ENCODE peak calls at places on chromosomes 3 and 15, in six cellular contexts. One of them, this sample, is unnamed.
A peak's percentile ranks its signal among the peaks of the same experiment; 100 is the strongest.

GRCh38 chr3:55160241-55160877 is 232.5 kb upstream of the LRTM1 start:
- DNase-seq in left lung: no peak
- DNase-seq in HCT116: no peak
- DNase-seq in upper lobe of left lung: no peak
- DNase-seq in SK-N-SH: no peak
- DNase-seq in ovary: no peak
- DNase-seq in this sample: no peak

GRCh38 chr15:28098360-28098765 is 752 bp downstream of the OCA2 start:
- DNase-seq in left lung: peak; percentile 54
- DNase-seq in HCT116: no peak
- DNase-seq in upper lobe of left lung: no peak
- DNase-seq in SK-N-SH: no peak
- DNase-seq in ovary: no peak
- DNase-seq in this sample: no peak

GRCh38 chr3:56823421-56823926 is 21.7 kb upstream of the ARHGEF3 start:
- DNase-seq in left lung: no peak
- DNase-seq in HCT116: no peak
- DNase-seq in upper lobe of left lung: no peak
- DNase-seq in SK-N-SH: no peak
- DNase-seq in ovary: no peak
- DNase-seq in this sample: no peak

GRCh38 chr3:38139191-38139590 is 730 bp downstream of the MYD88 start:
- DNase-seq in left lung: no peak
- DNase-seq in HCT116: no peak
- DNase-seq in upper lobe of left lung: no peak
- DNase-seq in SK-N-SH: no peak
- DNase-seq in ovary: no peak
- DNase-seq in this sample: no peak

GRCh38 chr3:62051506-62051905 is 321.8 kb downstream of the FEZF2 start:
- DNase-seq in left lung: peak; percentile 49
- DNase-seq in HCT116: peak; percentile 27
- DNase-seq in upper lobe of left lung: peak; percentile 27
- DNase-seq in SK-N-SH: peak; percentile 13
- DNase-seq in ovary: no peak
- DNase-seq in this sample: no peak

GRCh38 chr3:30720586-30721313 is 114.3 kb downstream of the TGFBR2 start:
- DNase-seq in left lung: no peak
- DNase-seq in HCT116: peak; percentile 60
- DNase-seq in upper lobe of left lung: no peak
- DNase-seq in SK-N-SH: no peak
- DNase-seq in ovary: no peak
- DNase-seq in this sample: peak; percentile 77

GRCh38 chr3:10602769-10603768 is 97.7 kb upstream of the ATP2B2 start:
- DNase-seq in left lung: peak; percentile 14
- DNase-seq in HCT116: no peak
- DNase-seq in upper lobe of left lung: peak; percentile 40
- DNase-seq in SK-N-SH: no peak
- DNase-seq in ovary: no peak
- DNase-seq in this sample: no peak

GRCh38 chr3:129558772-129559564 is 16.0 kb downstream of the H1-8 start:
- DNase-seq in left lung: peak; percentile 67
- DNase-seq in HCT116: no peak
- DNase-seq in upper lobe of left lung: no peak
- DNase-seq in SK-N-SH: peak; percentile 85
- DNase-seq in ovary: no peak
- DNase-seq in this sample: no peak

GRCh38 chr3:122926322-122926721 is 101.2 kb downstream of the SEMA5B start:
- DNase-seq in left lung: no peak
- DNase-seq in HCT116: no peak
- DNase-seq in upper lobe of left lung: peak; percentile 16
- DNase-seq in SK-N-SH: no peak
- DNase-seq in ovary: no peak
- DNase-seq in this sample: no peak

GRCh38 chr15:66886686-66887273 is 178.6 kb upstream of the SMAD3 start:
- DNase-seq in left lung: no peak
- DNase-seq in HCT116: no peak
- DNase-seq in upper lobe of left lung: no peak
- DNase-seq in SK-N-SH: no peak
- DNase-seq in ovary: no peak
- DNase-seq in this sample: no peak

GRCh38 chr3:12986986-12987385 is 86.2 kb downstream of the IQSEC1 start:
- DNase-seq in left lung: no peak
- DNase-seq in HCT116: no peak
- DNase-seq in upper lobe of left lung: no peak
- DNase-seq in SK-N-SH: no peak
- DNase-seq in ovary: no peak
- DNase-seq in this sample: no peak

GRCh38 chr3:126127904-126128303 is 44.0 kb upstream of the SLC41A3 start:
- DNase-seq in left lung: peak; percentile 25
- DNase-seq in HCT116: no peak
- DNase-seq in upper lobe of left lung: no peak
- DNase-seq in SK-N-SH: peak; percentile 15
- DNase-seq in ovary: no peak
- DNase-seq in this sample: no peak

GRCh38 chr3:78143000-78143399 is 1103.1 kb downstream of the ROBO2 start:
- DNase-seq in left lung: no peak
- DNase-seq in HCT116: no peak
- DNase-seq in upper lobe of left lung: no peak
- DNase-seq in SK-N-SH: no peak
- DNase-seq in ovary: no peak
- DNase-seq in this sample: no peak

GRCh38 chr3:167920747-167921146 is 175.0 kb downstream of the GOLIM4 start:
- DNase-seq in left lung: no peak
- DNase-seq in HCT116: no peak
- DNase-seq in upper lobe of left lung: no peak
- DNase-seq in SK-N-SH: no peak
- DNase-seq in ovary: no peak
- DNase-seq in this sample: no peak

GRCh38 chr15:58260911-58261267 is 122.7 kb downstream of the AQP9 start:
- DNase-seq in left lung: no peak
- DNase-seq in HCT116: no peak
- DNase-seq in upper lobe of left lung: no peak
- DNase-seq in SK-N-SH: no peak
- DNase-seq in ovary: no peak
- DNase-seq in this sample: no peak

DNA sequence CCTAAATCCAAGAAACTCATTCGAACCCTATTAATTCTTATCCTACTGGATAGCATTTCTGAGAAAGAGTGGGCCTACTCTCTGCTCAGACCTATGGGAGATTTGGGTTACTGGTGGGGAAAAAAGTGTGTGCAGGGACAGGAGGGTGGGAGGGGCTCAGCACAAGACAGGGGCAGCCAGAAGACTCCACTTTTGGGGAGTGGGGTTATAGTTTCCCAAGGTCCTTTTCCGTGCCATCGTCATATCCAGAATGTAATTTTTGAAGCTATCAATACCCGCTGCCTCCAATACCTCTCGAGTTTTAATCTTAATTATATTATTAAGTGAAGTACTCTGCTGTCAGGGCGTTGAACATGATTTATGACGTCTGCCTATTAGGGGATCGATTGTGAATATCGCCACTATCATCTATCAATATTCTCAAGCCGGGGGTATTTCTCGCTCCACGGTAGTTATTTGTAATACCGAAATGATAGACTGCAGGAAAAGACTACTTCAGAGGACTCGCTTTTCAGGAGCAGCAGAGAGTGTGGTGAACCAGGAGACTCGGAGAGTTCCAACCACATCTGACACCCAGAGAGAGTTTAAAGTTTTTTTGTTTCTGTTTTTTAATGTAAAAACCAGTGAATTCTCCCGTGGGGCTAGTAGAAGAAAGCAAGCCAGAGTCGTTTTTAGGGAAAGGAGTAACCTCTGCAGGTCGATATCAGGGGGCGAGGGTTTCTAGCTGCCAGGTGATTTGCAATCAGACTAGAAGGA is 20.6 kb downstream of the NR2F2 start:
- DNase-seq in left lung: no peak
- DNase-seq in HCT116: no peak
- DNase-seq in upper lobe of left lung: no peak
- DNase-seq in SK-N-SH: no peak
- DNase-seq in ovary: no peak
- DNase-seq in this sample: no peak
- H3K4me1 ChIP-seq in left lung: peaks cover 11% of the 10 kb centered on the region
- H3K4me1 ChIP-seq in HCT116: no peaks in the 10 kb centered on the region
- H3K4me1 ChIP-seq in upper lobe of left lung: no peaks in the 10 kb centered on the region
- H3K4me1 ChIP-seq in SK-N-SH: no peaks in the 10 kb centered on the region
- H3K4me1 ChIP-seq in ovary: peaks cover 17% of the 10 kb centered on the region
- H3K4me1 ChIP-seq in this sample: peaks cover 31% of the 10 kb centered on the region

GRCh38 chr15:64640146-64640868 is 135.1 kb downstream of the RBPMS2 start:
- DNase-seq in left lung: no peak
- DNase-seq in HCT116: no peak
- DNase-seq in upper lobe of left lung: peak; percentile 53
- DNase-seq in SK-N-SH: no peak
- DNase-seq in ovary: no peak
- DNase-seq in this sample: no peak

GRCh38 chr15:64643685-64644084 is 131.7 kb downstream of the RBPMS2 start:
- DNase-seq in left lung: no peak
- DNase-seq in HCT116: no peak
- DNase-seq in upper lobe of left lung: no peak
- DNase-seq in SK-N-SH: no peak
- DNase-seq in ovary: no peak
- DNase-seq in this sample: no peak

GRCh38 chr15:64645995-64646394 is 129.4 kb downstream of the RBPMS2 start:
- DNase-seq in left lung: no peak
- DNase-seq in HCT116: no peak
- DNase-seq in upper lobe of left lung: no peak
- DNase-seq in SK-N-SH: no peak
- DNase-seq in ovary: no peak
- DNase-seq in this sample: no peak

GRCh38 chr15:64647367-64647766 is 128.0 kb downstream of the RBPMS2 start:
- DNase-seq in left lung: no peak
- DNase-seq in HCT116: no peak
- DNase-seq in upper lobe of left lung: no peak
- DNase-seq in SK-N-SH: no peak
- DNase-seq in ovary: no peak
- DNase-seq in this sample: no peak

GRCh38 chr15:64642875-64643274 is 132.5 kb downstream of the RBPMS2 start:
- DNase-seq in left lung: no peak
- DNase-seq in HCT116: no peak
- DNase-seq in upper lobe of left lung: no peak
- DNase-seq in SK-N-SH: no peak
- DNase-seq in ovary: no peak
- DNase-seq in this sample: no peak
- H3K4me1 ChIP-seq in left lung: peaks cover 29% of the 10 kb centered on the region
- H3K4me1 ChIP-seq in HCT116: no peaks in the 10 kb centered on the region
- H3K4me1 ChIP-seq in upper lobe of left lung: peaks cover 20% of the 10 kb centered on the region
- H3K4me1 ChIP-seq in SK-N-SH: peaks cover 2% of the 10 kb centered on the region
- H3K4me1 ChIP-seq in ovary: peaks cover 7% of the 10 kb centered on the region
- H3K4me1 ChIP-seq in this sample: no peaks in the 10 kb centered on the region

GRCh38 chr15:92163641-92164040 is 230.0 kb upstream of the ST8SIA2 start:
- DNase-seq in left lung: no peak
- DNase-seq in HCT116: no peak
- DNase-seq in upper lobe of left lung: no peak
- DNase-seq in SK-N-SH: no peak
- DNase-seq in ovary: no peak
- DNase-seq in this sample: no peak
- H3K4me1 ChIP-seq in left lung: no peaks in the 10 kb centered on the region
- H3K4me1 ChIP-seq in HCT116: peaks cover 3% of the 10 kb centered on the region
- H3K4me1 ChIP-seq in upper lobe of left lung: no peaks in the 10 kb centered on the region
- H3K4me1 ChIP-seq in SK-N-SH: peaks cover 3% of the 10 kb centered on the region
- H3K4me1 ChIP-seq in ovary: no peaks in the 10 kb centered on the region
- H3K4me1 ChIP-seq in this sample: no peaks in the 10 kb centered on the region

GRCh38 chr15:63913786-63914185 is 80.0 kb upstream of the HERC1 start:
- DNase-seq in left lung: no peak
- DNase-seq in HCT116: no peak
- DNase-seq in upper lobe of left lung: no peak
- DNase-seq in SK-N-SH: no peak
- DNase-seq in ovary: no peak
- DNase-seq in this sample: no peak
- H3K4me1 ChIP-seq in left lung: peaks cover 3% of the 10 kb centered on the region
- H3K4me1 ChIP-seq in HCT116: peaks cover 13% of the 10 kb centered on the region
- H3K4me1 ChIP-seq in upper lobe of left lung: peaks cover 25% of the 10 kb centered on the region
- H3K4me1 ChIP-seq in SK-N-SH: peaks cover 30% of the 10 kb centered on the region
- H3K4me1 ChIP-seq in ovary: peaks cover 18% of the 10 kb centered on the region
- H3K4me1 ChIP-seq in this sample: peaks cover 4% of the 10 kb centered on the region

This sample was measured in Panc1.